ENCODE peak calls at places on chromosomes 12 and 14, in five cellular contexts. One of them, this sample, is unnamed.

GRCh38 chr12:50112456-50113218 is 601 bp downstream of the COX14 start:
- DNase-seq in thoracic aorta: no peak
- DNase-seq in hepatocyte: peak
- DNase-seq in BJ: no peak
- DNase-seq in heart right ventricle: peak
- DNase-seq in this sample: no peak

GRCh38 chr12:25382311-25383106 is 131.8 kb upstream of the KRAS start:
- DNase-seq in thoracic aorta: no peak
- DNase-seq in hepatocyte: no peak
- DNase-seq in BJ: no peak
- DNase-seq in heart right ventricle: no peak
- DNase-seq in this sample: no peak

GRCh38 chr12:118055144-118055557 is 5.8 kb downstream of the WSB2 start:
- DNase-seq in thoracic aorta: no peak
- DNase-seq in hepatocyte: peak
- DNase-seq in BJ: no peak
- DNase-seq in heart right ventricle: peak
- DNase-seq in this sample: no peak

GRCh38 chr12:71804505-71804904 is 35.1 kb upstream of the TBC1D15 start:
- DNase-seq in thoracic aorta: no peak
- DNase-seq in hepatocyte: no peak
- DNase-seq in BJ: no peak
- DNase-seq in heart right ventricle: no peak
- DNase-seq in this sample: no peak

GRCh38 chr12:26250801-26251200 is 55.4 kb downstream of the SSPN start:
- DNase-seq in thoracic aorta: no peak
- DNase-seq in hepatocyte: no peak
- DNase-seq in BJ: no peak
- DNase-seq in heart right ventricle: no peak
- DNase-seq in this sample: no peak

GRCh38 chr14:104048758-104049496 is 36.6 kb upstream of the ASPG start:
- DNase-seq in thoracic aorta: no peak
- DNase-seq in hepatocyte: peak
- DNase-seq in BJ: no peak
- DNase-seq in heart right ventricle: no peak
- DNase-seq in this sample: no peak

GRCh38 chr12:54126696-54127537 is 61.9 kb downstream of the SMUG1 start:
- DNase-seq in thoracic aorta: peak
- DNase-seq in hepatocyte: peak
- DNase-seq in BJ: no peak
- DNase-seq in heart right ventricle: peak
- DNase-seq in this sample: no peak

GRCh38 chr14:69713127-69713800 is 53.7 kb upstream of the SRSF5 start:
- DNase-seq in thoracic aorta: no peak
- DNase-seq in hepatocyte: no peak
- DNase-seq in BJ: no peak
- DNase-seq in heart right ventricle: no peak
- DNase-seq in this sample: no peak

GRCh38 chr14:91350813-91351507 is 66.7 kb downstream of the CCDC88C start:
- DNase-seq in thoracic aorta: no peak
- DNase-seq in hepatocyte: no peak
- DNase-seq in BJ: no peak
- DNase-seq in heart right ventricle: no peak
- DNase-seq in this sample: no peak

GRCh38 chr14:56891226-56891625 is 80.9 kb upstream of the OTX2 start:
- DNase-seq in thoracic aorta: no peak
- DNase-seq in hepatocyte: peak
- DNase-seq in BJ: no peak
- DNase-seq in heart right ventricle: no peak
- DNase-seq in this sample: no peak

GRCh38 chr14:72924332-72924731 is 1.9 kb upstream of the DCAF4 start:
- DNase-seq in thoracic aorta: no peak
- DNase-seq in hepatocyte: peak
- DNase-seq in BJ: no peak
- DNase-seq in heart right ventricle: peak
- DNase-seq in this sample: no peak

GRCh38 chr14:56248442-56248841 is 130.2 kb downstream of the PELI2 start:
- DNase-seq in thoracic aorta: no peak
- DNase-seq in hepatocyte: no peak
- DNase-seq in BJ: no peak
- DNase-seq in heart right ventricle: no peak
- DNase-seq in this sample: no peak

GRCh38 chr12:41743835-41744234 is 400.8 kb downstream of the GXYLT1 start:
- DNase-seq in thoracic aorta: no peak
- DNase-seq in hepatocyte: peak
- DNase-seq in BJ: no peak
- DNase-seq in heart right ventricle: no peak
- DNase-seq in this sample: no peak

GRCh38 chr12:88310069-88310468 is 168.0 kb downstream of the TMTC3 start:
- DNase-seq in thoracic aorta: no peak
- DNase-seq in hepatocyte: no peak
- DNase-seq in BJ: peak
- DNase-seq in heart right ventricle: peak
- DNase-seq in this sample: no peak

GRCh38 chr12:12349711-12350665 is at the start of gene MANSC1:
- DNase-seq in thoracic aorta: no peak
- DNase-seq in hepatocyte: peak
- DNase-seq in BJ: no peak
- DNase-seq in heart right ventricle: peak
- DNase-seq in this sample: no peak

GRCh38 chr12:68175566-68176033 is 16.1 kb upstream of the IFNG start:
- DNase-seq in thoracic aorta: no peak
- DNase-seq in hepatocyte: no peak
- DNase-seq in BJ: no peak
- DNase-seq in heart right ventricle: no peak
- DNase-seq in this sample: no peak

GRCh38 chr12:6178981-6179761 is 21.0 kb upstream of the CD9 start:
- DNase-seq in thoracic aorta: no peak
- DNase-seq in hepatocyte: no peak
- DNase-seq in BJ: no peak
- DNase-seq in heart right ventricle: no peak
- DNase-seq in this sample: no peak
- TF ChIP-seq CTCF in thoracic aorta: no peak
- TF ChIP-seq CTCF in hepatocyte: peak
- TF ChIP-seq CTCF in BJ: peak
- TF ChIP-seq CTCF in heart right ventricle: no peak
- TF ChIP-seq CTCF in this sample: no peak

DNA sequence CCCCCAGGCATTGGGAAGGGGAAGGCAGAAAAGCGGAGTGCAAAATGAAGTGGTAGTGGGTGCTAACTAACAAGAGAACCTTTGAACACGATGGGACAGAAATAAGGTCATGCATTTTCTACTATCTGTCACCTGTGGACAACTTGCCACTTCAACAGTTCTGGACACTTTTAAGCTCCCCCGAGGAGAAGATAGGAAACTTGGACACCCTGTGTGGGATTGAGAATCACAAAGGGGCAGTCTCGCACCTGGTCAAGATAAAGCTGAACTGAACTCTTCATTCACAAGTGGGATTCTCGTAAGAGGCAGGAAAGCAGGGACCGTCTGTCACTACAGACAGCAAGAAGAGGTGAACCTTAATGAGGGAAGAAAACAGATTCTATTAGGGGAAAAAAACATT is 51.6 kb downstream of the EIF2S3B start:
- DNase-seq in thoracic aorta: no peak
- DNase-seq in hepatocyte: no peak
- DNase-seq in BJ: no peak
- DNase-seq in heart right ventricle: no peak
- DNase-seq in this sample: no peak
- TF ChIP-seq CTCF in thoracic aorta: no peak
- TF ChIP-seq CTCF in hepatocyte: no peak
- TF ChIP-seq CTCF in BJ: no peak
- TF ChIP-seq CTCF in heart right ventricle: no peak
- TF ChIP-seq CTCF in this sample: no peak

DNA sequence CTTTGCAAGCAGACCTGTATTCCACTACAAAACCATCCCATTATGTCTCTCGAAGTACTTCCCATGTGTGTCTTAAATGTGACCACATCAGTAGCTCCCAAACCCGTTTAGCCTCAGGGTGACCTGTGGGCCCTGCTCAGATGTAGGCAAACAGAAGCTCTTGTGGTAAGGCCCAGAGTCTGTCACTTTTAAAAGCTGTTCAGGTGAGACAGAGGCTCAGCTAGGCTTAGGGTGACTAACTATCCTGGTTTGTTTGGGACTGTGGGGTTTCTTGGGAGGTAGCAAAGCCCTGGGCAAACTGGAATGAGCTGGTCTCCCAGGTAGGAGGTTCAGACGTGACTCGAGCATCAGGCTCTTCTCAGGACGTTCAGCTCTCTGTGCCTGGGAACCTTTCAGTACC is 64.5 kb upstream of the VASH1 start:
- DNase-seq in thoracic aorta: no peak
- DNase-seq in hepatocyte: no peak
- DNase-seq in BJ: no peak
- DNase-seq in heart right ventricle: no peak
- DNase-seq in this sample: no peak
- TF ChIP-seq CTCF in thoracic aorta: no peak
- TF ChIP-seq CTCF in hepatocyte: no peak
- TF ChIP-seq CTCF in BJ: no peak
- TF ChIP-seq CTCF in heart right ventricle: no peak
- TF ChIP-seq CTCF in this sample: no peak

GRCh38 chr14:71431169-71431525 is 501.1 kb upstream of the RGS6 start:
- DNase-seq in thoracic aorta: no peak
- DNase-seq in hepatocyte: no peak
- DNase-seq in BJ: no peak
- DNase-seq in heart right ventricle: no peak
- DNase-seq in this sample: no peak

GRCh38 chr14:71430321-71431168 is 501.7 kb upstream of the RGS6 start:
- DNase-seq in thoracic aorta: no peak
- DNase-seq in hepatocyte: no peak
- DNase-seq in BJ: no peak
- DNase-seq in heart right ventricle: no peak
- DNase-seq in this sample: no peak

GRCh38 chr14:71429900-71430299 is 502.3 kb upstream of the RGS6 start:
- DNase-seq in thoracic aorta: no peak
- DNase-seq in hepatocyte: no peak
- DNase-seq in BJ: no peak
- DNase-seq in heart right ventricle: no peak
- DNase-seq in this sample: no peak

GRCh38 chr14:71432334-71432733 is 499.9 kb upstream of the RGS6 start:
- DNase-seq in thoracic aorta: no peak
- DNase-seq in hepatocyte: no peak
- DNase-seq in BJ: no peak
- DNase-seq in heart right ventricle: no peak
- DNase-seq in this sample: no peak

GRCh38 chr14:71433303-71433702 is 498.9 kb upstream of the RGS6 start:
- DNase-seq in thoracic aorta: no peak
- DNase-seq in hepatocyte: no peak
- DNase-seq in BJ: no peak
- DNase-seq in heart right ventricle: no peak
- DNase-seq in this sample: no peak
- TF ChIP-seq CTCF in thoracic aorta: no peak
- TF ChIP-seq CTCF in hepatocyte: no peak
- TF ChIP-seq CTCF in BJ: no peak
- TF ChIP-seq CTCF in heart right ventricle: no peak
- TF ChIP-seq CTCF in this sample: no peak

This sample was measured in omental fat pad.